ENCODE peak calls at places on chromosomes 7 and 10, in six cellular contexts. One of them, this sample, is unnamed.

GRCh38 chr7:135991322-135991721 is 14.2 kb upstream of the MTPN start:
- DNase-seq in neural progenitor cell: no peak
- DNase-seq in osteoblast: no peak
- DNase-seq in AG04450: no peak
- DNase-seq in MM.1S: no peak
- DNase-seq in transverse colon: no peak
- DNase-seq in this sample: no peak

GRCh38 chr7:25622716-25623115 is 394.4 kb upstream of the NPVF start:
- DNase-seq in neural progenitor cell: no peak
- DNase-seq in osteoblast: no peak
- DNase-seq in AG04450: no peak
- DNase-seq in MM.1S: no peak
- DNase-seq in transverse colon: no peak
- DNase-seq in this sample: no peak

GRCh38 chr10:34954142-34954541 is 136.0 kb downstream of the CUL2 start:
- DNase-seq in neural progenitor cell: no peak
- DNase-seq in osteoblast: no peak
- DNase-seq in AG04450: no peak
- DNase-seq in MM.1S: no peak
- DNase-seq in transverse colon: peak; percentile 89
- DNase-seq in this sample: no peak

GRCh38 chr7:28623863-28624262 is 211.5 kb downstream of the CREB5 start:
- DNase-seq in neural progenitor cell: no peak
- DNase-seq in osteoblast: no peak
- DNase-seq in AG04450: no peak
- DNase-seq in MM.1S: no peak
- DNase-seq in transverse colon: no peak
- DNase-seq in this sample: no peak

GRCh38 chr10:11401314-11402222 is 209.9 kb downstream of the USP6NL start:
- DNase-seq in neural progenitor cell: peak; percentile 55
- DNase-seq in osteoblast: peak; percentile 66
- DNase-seq in AG04450: no peak
- DNase-seq in MM.1S: no peak
- DNase-seq in transverse colon: no peak
- DNase-seq in this sample: no peak

GRCh38 chr7:55274156-55274555 is 91.0 kb upstream of the LANCL2 start:
- DNase-seq in neural progenitor cell: no peak
- DNase-seq in osteoblast: no peak
- DNase-seq in AG04450: no peak
- DNase-seq in MM.1S: peak; percentile 74
- DNase-seq in transverse colon: no peak
- DNase-seq in this sample: no peak

GRCh38 chr7:20796565-20796964 is 9.9 kb upstream of the SP8 start:
- DNase-seq in neural progenitor cell: no peak
- DNase-seq in osteoblast: no peak
- DNase-seq in AG04450: no peak
- DNase-seq in MM.1S: peak; percentile 52
- DNase-seq in transverse colon: no peak
- DNase-seq in this sample: no peak

GRCh38 chr10:28077889-28078288 is 79.0 kb upstream of the ODAD2 start:
- DNase-seq in neural progenitor cell: no peak
- DNase-seq in osteoblast: peak; percentile 45
- DNase-seq in AG04450: no peak
- DNase-seq in MM.1S: no peak
- DNase-seq in transverse colon: no peak
- DNase-seq in this sample: no peak

GRCh38 chr10:31770307-31770902 is 158.2 kb downstream of the ARHGAP12 start:
- DNase-seq in neural progenitor cell: peak; percentile 48
- DNase-seq in osteoblast: peak; percentile 65
- DNase-seq in AG04450: no peak
- DNase-seq in MM.1S: peak; percentile 40
- DNase-seq in transverse colon: peak; percentile 55
- DNase-seq in this sample: no peak

GRCh38 chr7:100584677-100585510 is 1.0 kb downstream of the LRCH4 start:
- DNase-seq in neural progenitor cell: peak; percentile 91
- DNase-seq in osteoblast: peak; percentile 95
- DNase-seq in AG04450: no peak
- DNase-seq in MM.1S: no peak
- DNase-seq in transverse colon: peak; percentile 79
- DNase-seq in this sample: no peak

DNA sequence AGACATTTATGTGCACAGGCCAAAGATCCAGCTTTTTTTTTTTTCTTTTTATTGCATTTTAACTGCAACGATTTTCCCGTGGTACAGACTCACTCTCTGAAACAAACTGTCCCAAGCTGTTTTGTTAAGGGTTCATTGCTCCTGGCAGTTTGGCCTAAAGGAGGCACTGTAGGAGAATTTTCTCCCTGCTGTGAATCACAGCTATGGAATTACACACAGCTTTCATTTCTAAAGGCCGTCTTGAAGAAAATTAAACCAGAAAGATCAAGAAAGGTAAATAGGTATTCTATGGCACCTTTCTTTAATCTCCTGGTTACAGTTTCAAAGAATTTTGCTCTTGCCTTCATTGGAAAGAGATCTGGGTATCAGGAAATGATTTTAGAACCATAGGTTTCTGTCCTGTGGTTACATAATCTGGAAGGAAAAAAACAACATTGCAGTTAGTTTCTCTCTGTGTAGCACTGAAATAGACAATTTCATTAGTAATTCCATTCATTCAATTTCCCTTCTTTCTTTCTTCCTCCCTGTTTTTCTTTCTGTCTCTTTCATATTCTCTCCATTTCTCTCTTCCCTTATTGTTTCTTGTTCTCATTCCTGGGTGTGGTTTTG is 51.2 kb downstream of the PDK4 start:
- DNase-seq in neural progenitor cell: peak; percentile 42
- DNase-seq in osteoblast: peak; percentile 89
- DNase-seq in AG04450: peak; percentile 34
- DNase-seq in MM.1S: peak; percentile 19
- DNase-seq in transverse colon: peak; percentile 73
- DNase-seq in this sample: peak; percentile 21
- H3K4me3 ChIP-seq in neural progenitor cell: no peak overlapping the region
- H3K4me3 ChIP-seq in osteoblast: peak overlapping the region; percentile 72
- H3K4me3 ChIP-seq in AG04450: peak overlapping the region; percentile 26
- H3K4me3 ChIP-seq in MM.1S: peak overlapping the region; percentile 28
- H3K4me3 ChIP-seq in transverse colon: peak overlapping the region; percentile 44
- H3K4me3 ChIP-seq in this sample: peak overlapping the region; percentile 21

GRCh38 chr7:73610105-73610504 is 14.2 kb downstream of the MLXIPL start:
- DNase-seq in neural progenitor cell: no peak
- DNase-seq in osteoblast: no peak
- DNase-seq in AG04450: no peak
- DNase-seq in MM.1S: no peak
- DNase-seq in transverse colon: no peak
- DNase-seq in this sample: no peak

GRCh38 chr7:73615886-73616285 is 8.4 kb downstream of the MLXIPL start:
- DNase-seq in neural progenitor cell: peak; percentile 49
- DNase-seq in osteoblast: peak; percentile 84
- DNase-seq in AG04450: no peak
- DNase-seq in MM.1S: no peak
- DNase-seq in transverse colon: no peak
- DNase-seq in this sample: no peak

GRCh38 chr7:73611017-73611555 is 13.2 kb downstream of the MLXIPL start:
- DNase-seq in neural progenitor cell: no peak
- DNase-seq in osteoblast: no peak
- DNase-seq in AG04450: no peak
- DNase-seq in MM.1S: no peak
- DNase-seq in transverse colon: no peak
- DNase-seq in this sample: no peak

GRCh38 chr7:73613954-73614735 is 10.2 kb downstream of the MLXIPL start:
- DNase-seq in neural progenitor cell: no peak
- DNase-seq in osteoblast: peak; percentile 52
- DNase-seq in AG04450: no peak
- DNase-seq in MM.1S: no peak
- DNase-seq in transverse colon: peak; percentile 38
- DNase-seq in this sample: no peak

DNA sequence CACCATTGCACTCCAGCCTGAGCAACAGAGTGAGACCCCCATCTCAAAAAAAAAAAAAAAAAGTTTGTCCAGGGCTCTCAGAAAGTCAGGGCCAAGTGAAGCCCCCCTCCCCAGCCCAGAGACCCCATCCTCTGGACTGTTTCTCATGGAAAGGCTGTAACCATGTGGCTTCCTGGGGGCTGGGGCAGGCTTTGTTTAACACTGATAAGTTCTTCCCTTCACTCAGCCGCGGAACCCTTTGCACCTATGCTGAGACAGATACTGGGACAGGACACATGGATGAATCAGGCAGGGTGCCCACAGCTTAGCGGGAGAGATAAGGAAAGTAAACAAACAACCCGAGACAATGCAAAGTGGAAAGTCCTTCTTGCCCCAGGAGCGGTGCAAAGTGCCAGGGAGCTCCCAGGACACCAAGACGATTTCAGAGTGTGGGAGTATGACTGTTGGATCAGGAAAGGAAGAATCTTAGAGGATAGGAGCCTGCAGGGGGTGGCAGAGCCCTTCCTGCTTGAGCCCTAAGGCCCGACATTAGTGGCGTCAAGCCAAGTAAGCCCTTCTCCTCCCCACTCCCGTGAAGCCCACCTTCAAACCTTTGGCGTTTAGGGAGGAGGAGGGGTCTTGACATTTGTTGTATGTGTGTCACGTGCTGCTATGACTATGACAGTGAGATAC is 11.6 kb downstream of the MLXIPL start:
- DNase-seq in neural progenitor cell: peak; percentile 40
- DNase-seq in osteoblast: peak; percentile 82
- DNase-seq in AG04450: no peak
- DNase-seq in MM.1S: no peak
- DNase-seq in transverse colon: peak; percentile 83
- DNase-seq in this sample: no peak
- TF ChIP-seq CTCF in neural progenitor cell: peak; percentile 20
- TF ChIP-seq CTCF in osteoblast: peak; percentile 20
- TF ChIP-seq CTCF in AG04450: peak; percentile 28
- TF ChIP-seq CTCF in MM.1S: no peak
- TF ChIP-seq CTCF in transverse colon: peak; percentile 13
- TF ChIP-seq CTCF in this sample: peak; percentile 23

GRCh38 chr7:22563621-22564241 is 63.7 kb upstream of the STEAP1B start:
- DNase-seq in neural progenitor cell: peak; percentile 36
- DNase-seq in osteoblast: no peak
- DNase-seq in AG04450: no peak
- DNase-seq in MM.1S: no peak
- DNase-seq in transverse colon: no peak
- DNase-seq in this sample: no peak
- H3K4me3 ChIP-seq in neural progenitor cell: no peak overlapping the region
- H3K4me3 ChIP-seq in osteoblast: peak overlapping the region; percentile 63
- H3K4me3 ChIP-seq in AG04450: peak overlapping the region; percentile 53
- H3K4me3 ChIP-seq in MM.1S: peak overlapping the region; percentile 26
- H3K4me3 ChIP-seq in transverse colon: no peak overlapping the region
- H3K4me3 ChIP-seq in this sample: peak overlapping the region; percentile 32

DNA sequence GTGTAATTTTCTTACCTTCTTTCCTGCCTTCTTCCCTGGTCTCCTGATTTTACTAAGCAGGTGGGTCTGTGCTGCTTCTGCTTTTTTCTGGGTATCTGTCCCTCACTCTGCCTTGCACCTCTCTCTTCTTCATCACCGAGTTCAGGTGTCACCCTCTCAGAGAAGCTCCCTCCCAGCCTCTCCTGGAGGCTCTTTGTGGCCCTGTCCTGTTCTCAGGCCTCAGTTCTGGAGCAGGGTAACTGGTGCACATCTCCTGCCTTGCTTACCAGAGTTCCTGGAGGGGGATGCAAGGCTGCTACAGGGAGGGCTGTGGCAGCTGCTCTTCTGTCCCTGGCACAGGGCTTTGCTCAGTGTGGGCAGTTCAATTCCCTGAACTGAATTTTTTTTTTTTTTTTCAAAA is 66.1 kb downstream of the RBM33 start:
- DNase-seq in neural progenitor cell: no peak
- DNase-seq in osteoblast: no peak
- DNase-seq in AG04450: no peak
- DNase-seq in MM.1S: peak; percentile 4
- DNase-seq in transverse colon: no peak
- DNase-seq in this sample: no peak
- TF ChIP-seq CTCF in neural progenitor cell: no peak
- TF ChIP-seq CTCF in osteoblast: no peak
- TF ChIP-seq CTCF in AG04450: no peak
- TF ChIP-seq CTCF in MM.1S: no peak
- TF ChIP-seq CTCF in transverse colon: no peak
- TF ChIP-seq CTCF in this sample: no peak

GRCh38 chr7:115476666-115477065 is 553.9 kb downstream of the TFEC start:
- DNase-seq in neural progenitor cell: peak; percentile 50
- DNase-seq in osteoblast: no peak
- DNase-seq in AG04450: no peak
- DNase-seq in MM.1S: no peak
- DNase-seq in transverse colon: no peak
- DNase-seq in this sample: no peak
- H3K4me3 ChIP-seq in neural progenitor cell: peak overlapping the region; percentile 49
- H3K4me3 ChIP-seq in osteoblast: peak overlapping the region; percentile 69
- H3K4me3 ChIP-seq in AG04450: peak overlapping the region; percentile 53
- H3K4me3 ChIP-seq in MM.1S: no peak overlapping the region
- H3K4me3 ChIP-seq in transverse colon: peak overlapping the region; percentile 67
- H3K4me3 ChIP-seq in this sample: peak overlapping the region; percentile 55

GRCh38 chr10:2623675-2624274 is 443.6 kb upstream of the PFKP start:
- DNase-seq in neural progenitor cell: no peak
- DNase-seq in osteoblast: no peak
- DNase-seq in AG04450: no peak
- DNase-seq in MM.1S: no peak
- DNase-seq in transverse colon: no peak
- DNase-seq in this sample: no peak
- TF ChIP-seq CTCF in neural progenitor cell: no peak
- TF ChIP-seq CTCF in osteoblast: no peak
- TF ChIP-seq CTCF in AG04450: no peak
- TF ChIP-seq CTCF in MM.1S: no peak
- TF ChIP-seq CTCF in transverse colon: no peak
- TF ChIP-seq CTCF in this sample: no peak

DNA sequence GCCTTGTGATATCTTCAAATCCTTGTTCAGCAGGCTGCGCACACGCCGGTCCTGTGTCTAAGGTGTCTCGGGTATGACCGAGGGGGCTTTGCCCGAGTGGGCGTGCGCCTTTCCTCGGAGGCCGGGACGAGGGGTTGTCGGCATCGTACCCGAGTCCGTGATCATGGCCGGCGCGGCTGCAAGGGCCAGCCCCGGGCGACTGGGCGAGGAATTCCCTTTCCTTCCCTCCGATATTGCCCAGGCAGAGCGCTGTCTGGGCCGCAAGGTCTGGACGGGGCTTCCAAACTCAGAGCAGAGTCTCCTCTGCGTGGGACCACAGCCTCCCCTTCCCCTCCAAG is 59.7 kb downstream of the ZNF467 start:
- DNase-seq in neural progenitor cell: no peak
- DNase-seq in osteoblast: no peak
- DNase-seq in AG04450: no peak
- DNase-seq in MM.1S: no peak
- DNase-seq in transverse colon: no peak
- DNase-seq in this sample: no peak
- H3K4me3 ChIP-seq in neural progenitor cell: no peak overlapping the region
- H3K4me3 ChIP-seq in osteoblast: peak overlapping the region; percentile 80
- H3K4me3 ChIP-seq in AG04450: no peak overlapping the region
- H3K4me3 ChIP-seq in MM.1S: no peak overlapping the region
- H3K4me3 ChIP-seq in transverse colon: peak overlapping the region; percentile 58
- H3K4me3 ChIP-seq in this sample: peak overlapping the region; percentile 69

GRCh38 chr10:71816421-71816851 is 34.6 kb downstream of the PSAP start:
- DNase-seq in neural progenitor cell: no peak
- DNase-seq in osteoblast: peak; percentile 69
- DNase-seq in AG04450: no peak
- DNase-seq in MM.1S: no peak
- DNase-seq in transverse colon: no peak
- DNase-seq in this sample: no peak
- TF ChIP-seq CTCF in neural progenitor cell: no peak
- TF ChIP-seq CTCF in osteoblast: no peak
- TF ChIP-seq CTCF in AG04450: no peak
- TF ChIP-seq CTCF in MM.1S: no peak
- TF ChIP-seq CTCF in transverse colon: no peak
- TF ChIP-seq CTCF in this sample: no peak